ENCODE peak calls at places on chromosomes 3 and 15, in eight cellular contexts. A is ACHN; Y is NCI-H2081; E is NCI-H1105; H is RCC 7860; I is T47D; J is activated effector memory CD4-positive, alpha-beta T cell treated with Interleukin-2 at 50 U/mL for 16 hours; U is NCI-H2029 treated with DMSO at 0.1 percent for 48 hours. P is an unnamed sample.

GRCh38 chr3:72907851-72908620 is 20.2 kb downstream of the GXYLT2 start:
- DNase-seq in I (no peak), H (no peak), A (peak), U (no peak), J (no peak), E (no peak), Y (no peak), P (no peak)

GRCh38 chr15:39283531-39283930 is 297.3 kb upstream of the THBS1 start:
- DNase-seq in A (no peak), J (no peak), H (no peak), E (no peak), U (no peak), I (no peak), Y (no peak), P (no peak)

GRCh38 chr15:69668963-69669362 is 216.3 kb downstream of the RPLP1 start:
- DNase-seq in I (no peak), U (no peak), Y (no peak), E (no peak), A (no peak), H (no peak), J (peak), P (no peak)

GRCh38 chr15:56491110-56491722 is 26.3 kb upstream of the MNS1 start:
- DNase-seq in Y (peak), H (peak), I (peak), J (peak), E (peak), A (peak), U (peak), P (no peak)

GRCh38 chr3:50248387-50248786 is 12.4 kb downstream of the GNAI2 start:
- DNase-seq in I (no peak), U (no peak), J (no peak), E (no peak), H (peak), A (no peak), Y (no peak), P (no peak)

GRCh38 chr3:189186093-189186492 is 14.3 kb downstream of the TPRG1 start:
- DNase-seq in A (no peak), J (no peak), Y (no peak), H (no peak), I (no peak), E (no peak), U (no peak), P (no peak)

GRCh38 chr15:40088929-40089755 is 19.5 kb downstream of the BMF start:
- DNase-seq in Y (no peak), I (no peak), A (no peak), H (peak), U (no peak), J (no peak), E (no peak), P (no peak)

GRCh38 chr3:113249111-113249510 is 37.8 kb downstream of the BOC start:
- DNase-seq in A (peak), U (no peak), E (no peak), H (peak), Y (no peak), J (no peak), I (no peak), P (no peak)

GRCh38 chr15:92661069-92661468 is 5.5 kb upstream of the FAM174B start:
- DNase-seq in A (no peak), I (no peak), J (no peak), H (no peak), Y (no peak), E (no peak), U (no peak), P (no peak)

GRCh38 chr3:17111556-17111955 is 226.8 kb downstream of the PLCL2 start:
- DNase-seq in A (no peak), E (no peak), I (no peak), U (no peak), Y (no peak), H (no peak), J (no peak), P (no peak)

GRCh38 chr15:46304320-46304719 is 669.5 kb downstream of the SQOR start:
- DNase-seq in Y (no peak), E (no peak), U (no peak), A (peak), I (no peak), H (peak), J (no peak), P (no peak)

GRCh38 chr3:128051459-128051836 is 789 bp upstream of the SEC61A1 start:
- DNase-seq in J (no peak), E (no peak), A (peak), H (no peak), Y (no peak), I (peak), U (no peak), P (no peak)

GRCh38 chr15:29871401-29871800 is 49.1 kb upstream of the TJP1 start:
- DNase-seq in J (no peak), Y (no peak), U (no peak), E (no peak), H (no peak), I (no peak), A (no peak), P (no peak)

GRCh38 chr15:62925875-62926274 is 116.7 kb upstream of the TPM1 start:
- DNase-seq in Y (no peak), E (no peak), A (no peak), I (no peak), U (no peak), H (no peak), J (no peak), P (no peak)

GRCh38 chr3:193148678-193149473 is 92.1 kb upstream of the PLAAT1 start:
- DNase-seq in H (no peak), A (no peak), U (no peak), I (no peak), E (no peak), J (no peak), Y (no peak), P (no peak)

GRCh38 chr15:31402511-31403056 is 75.9 kb downstream of the KLF13 start:
- DNase-seq in E (no peak), I (no peak), U (no peak), J (no peak), Y (no peak), A (no peak), H (no peak), P (no peak)

GRCh38 chr15:27249723-27250160 is 278.8 kb downstream of the GABRG3 start:
- DNase-seq in J (no peak), I (no peak), E (no peak), Y (no peak), H (no peak), U (no peak), A (no peak), P (no peak)

GRCh38 chr3:136979684-136980083 is 21.9 kb downstream of the IL20RB start:
- DNase-seq in J (no peak), Y (no peak), I (no peak), U (no peak), A (no peak), H (peak), E (no peak), P (no peak)

GRCh38 chr15:38944551-38944950 is 379.9 kb upstream of the RASGRP1 start:
- DNase-seq in H (no peak), E (no peak), Y (no peak), J (no peak), A (no peak), I (no peak), U (no peak), P (no peak)

GRCh38 chr3:111156506-111156905 is 84.9 kb downstream of the NECTIN3 start:
- DNase-seq in H (no peak), A (no peak), U (no peak), I (no peak), E (no peak), J (no peak), Y (no peak), P (no peak)

GRCh38 chr3:160395297-160395696 is 3.7 kb downstream of the IFT80 start:
- DNase-seq in A (peak), Y (peak), I (no peak), J (no peak), H (no peak), E (peak), U (no peak), P (no peak)

GRCh38 chr15:100256985-100257650 is 84.7 kb downstream of the ADAMTS17 start:
- DNase-seq in I (no peak), Y (no peak), J (no peak), A (no peak), H (no peak), E (no peak), U (no peak), P (no peak)

GRCh38 chr15:38530113-38530512 is 34.5 kb downstream of the RASGRP1 start:
- DNase-seq in J (no peak), I (no peak), U (no peak), E (no peak), H (peak), Y (no peak), A (no peak), P (no peak)

GRCh38 chr15:99343836-99344551 is 92.7 kb downstream of the LRRC28 start:
- DNase-seq in I (no peak), A (peak), J (peak), U (no peak), Y (no peak), E (no peak), H (no peak), P (no peak)

GRCh38 chr15:70566047-70566835 is 197.1 kb downstream of the UACA start:
- DNase-seq in J (no peak), E (no peak), Y (no peak), H (no peak), A (no peak), U (no peak), I (no peak), P (no peak)

GRCh38 chr3:56366641-56366984 is 101.7 kb downstream of the ERC2 start:
- DNase-seq in I (no peak), A (no peak), U (no peak), Y (peak), H (no peak), J (no peak), E (no peak), P (no peak)

GRCh38 chr3:63279000-63279366 is 875 bp downstream of the SYNPR start:
- DNase-seq in I (no peak), E (no peak), J (no peak), Y (no peak), A (no peak), U (no peak), H (no peak), P (no peak)

GRCh38 chr3:194030372-194030771 is 105.6 kb upstream of the HES1 start:
- DNase-seq in A (no peak), U (peak), Y (peak), I (no peak), J (no peak), E (peak), H (no peak), P (no peak)

GRCh38 chr3:94069242-94069813 is 6.5 kb downstream of the NSUN3 start:
- DNase-seq in I (no peak), A (peak), E (peak), U (no peak), H (no peak), J (no peak), Y (peak), P (no peak)

GRCh38 chr3:69072928-69073327 is 7.2 kb downstream of the UBA3 start:
- DNase-seq in A (no peak), E (no peak), J (no peak), U (no peak), H (no peak), I (no peak), Y (no peak), P (no peak)

GRCh38 chr3:5138214-5138981 is 16.3 kb downstream of the ARL8B start:
- DNase-seq in E (no peak), H (no peak), U (no peak), I (no peak), Y (no peak), A (no peak), J (no peak), P (no peak)

GRCh38 chr3:3178498-3179328 is 778 bp downstream of the CRBN start:
- DNase-seq in U (no peak), A (no peak), J (no peak), I (no peak), E (no peak), H (no peak), Y (no peak), P (no peak)

GRCh38 chr15:70710714-70711113 is 52.6 kb downstream of the UACA start:
- DNase-seq in E (no peak), U (no peak), I (no peak), J (no peak), Y (no peak), A (no peak), H (no peak), P (no peak)

GRCh38 chr3:138916824-138917223 is 30.1 kb downstream of the FOXL2 start:
- DNase-seq in A (no peak), E (no peak), H (no peak), J (no peak), I (peak), U (no peak), Y (no peak), P (no peak)